ENCODE peak calls at places on chromosomes 12 and 14, in six cellular contexts. G is fibroblast of pulmonary artery; K is stimulated activated CD8-positive, alpha-beta memory T cell treated with anti-CD3 and anti-CD28 coated beads, Interleukin-15, amount 100 ng/mL, for 24 hours; D is pancreas; U is MG63; S is endothelial cell. C is an unnamed sample.

GRCh38 chr12:27332407-27333310 is at the start of gene BMAL2:
- DNase-seq in G (peak), K (peak), D (peak), U (peak), S (peak), C (peak)

GRCh38 chr12:103672401-103673119 is 85.5 kb downstream of the STAB2 start:
- DNase-seq in G (no peak), K (no peak), D (no peak), U (peak), S (no peak), C (no peak)

GRCh38 chr12:1915082-1915968 is 3.1 kb downstream of the CACNA2D4 start:
- DNase-seq in G (no peak), K (no peak), D (no peak), U (no peak), S (no peak), C (peak)

GRCh38 chr12:3216097-3216496 is 138.9 kb downstream of the TSPAN9 start:
- DNase-seq in G (no peak), K (no peak), D (no peak), U (no peak), S (no peak), C (no peak)

GRCh38 chr12:14845350-14845750 is 2.0 kb upstream of the ART4 start:
- DNase-seq in G (peak), K (no peak), D (no peak), U (peak), S (peak), C (peak)

GRCh38 chr14:34012978-34013713 is 62.3 kb upstream of the EGLN3 start:
- DNase-seq in G (no peak), K (no peak), D (no peak), U (no peak), S (no peak), C (no peak)

GRCh38 chr12:132568826-132569480 is 41.4 kb downstream of the LRCOL1 start:
- DNase-seq in G (no peak), K (no peak), D (no peak), U (no peak), S (no peak), C (no peak)

GRCh38 chr14:75568791-75569190 is 9.6 kb upstream of the FLVCR2 start:
- DNase-seq in G (no peak), K (no peak), D (no peak), U (no peak), S (no peak), C (no peak)

GRCh38 chr12:54981796-54982195 is 2.8 kb downstream of the TESPA1 start:
- DNase-seq in G (no peak), K (no peak), D (no peak), U (no peak), S (no peak), C (no peak)

GRCh38 chr12:68978678-68979077 is 45.7 kb upstream of the CPM start:
- DNase-seq in G (no peak), K (no peak), D (no peak), U (no peak), S (no peak), C (no peak)

GRCh38 chr12:53254816-53255545 is 13.1 kb upstream of the ESPL1 start:
- DNase-seq in G (no peak), K (no peak), D (no peak), U (no peak), S (no peak), C (no peak)

GRCh38 chr14:78758333-78758732 is 588.2 kb downstream of the NRXN3 start:
- DNase-seq in G (peak), K (no peak), D (no peak), U (no peak), S (peak), C (no peak)